ENCODE peak calls at places on chromosomes 5 and 9, in six cellular contexts. Y, U, Q, T, C and F are unnamed samples.

GRCh38 chr9:107137495-107138202 is 145.4 kb upstream of the RAD23B start:
- DNase-seq in Q (no peak), C (no peak), U (no peak), T (peak; percentile 74), Y (no peak), F (no peak)

GRCh38 chr5:171462928-171463843 is 43.7 kb downstream of the FGF18 start:
- DNase-seq in U (no peak), C (no peak), T (no peak), Y (no peak), Q (no peak), F (no peak)

GRCh38 chr9:87803623-87804345 is 77.9 kb downstream of the CTSL start:
- DNase-seq in C (no peak), Q (no peak), T (no peak), U (no peak), Y (no peak), F (no peak)

GRCh38 chr5:134099939-134100282 is 14.6 kb upstream of the TCF7 start:
- DNase-seq in Q (no peak), T (no peak), C (no peak), Y (no peak), U (no peak), F (no peak)

GRCh38 chr5:170495796-170496195 is 8.0 kb upstream of the KCNIP1 start:
- DNase-seq in T (no peak), Q (no peak), U (no peak), C (no peak), Y (no peak), F (no peak)

GRCh38 chr5:95644351-95645042 is 2.1 kb upstream of the RFESD start:
- DNase-seq in T (peak; percentile 56), U (peak; percentile 21), Y (no peak), C (no peak), Q (no peak), F (no peak)

GRCh38 chr5:9069650-9070049 is 476.2 kb downstream of the SEMA5A start:
- DNase-seq in C (no peak), Q (no peak), Y (no peak), U (no peak), T (no peak), F (no peak)

GRCh38 chr5:95285406-95285761 is 490 bp upstream of the MCTP1 start:
- DNase-seq in T (no peak), Y (no peak), Q (no peak), U (no peak), C (no peak), F (no peak)